ENCODE peak calls at places on chromosomes 6 and 20, in six cellular contexts. One of them, this sample, is unnamed.

GRCh38 chr6:9397981-9398559 is 962.7 kb upstream of the SLC35B3 start:
- DNase-seq in lower lobe of right lung: peak
- DNase-seq in effector memory CD4-positive, alpha-beta T cell: no peak
- DNase-seq in DND-41: no peak
- DNase-seq in PC-3: peak
- DNase-seq in mesenchymal stem cell: no peak
- DNase-seq in this sample: no peak

GRCh38 chr6:81682238-81682795 is 70.2 kb downstream of the TENT5A start:
- DNase-seq in effector memory CD4-positive, alpha-beta T cell: no peak
- DNase-seq in DND-41: no peak
- DNase-seq in PC-3: peak
- DNase-seq in mesenchymal stem cell: no peak
- DNase-seq in lower lobe of right lung: no peak
- DNase-seq in this sample: no peak

GRCh38 chr6:11911535-11911934 is 100.6 kb upstream of the HIVEP1 start:
- DNase-seq in DND-41: no peak
- DNase-seq in mesenchymal stem cell: no peak
- DNase-seq in effector memory CD4-positive, alpha-beta T cell: no peak
- DNase-seq in lower lobe of right lung: no peak
- DNase-seq in PC-3: no peak
- DNase-seq in this sample: no peak

GRCh38 chr20:6783752-6784725 is 16.6 kb downstream of the BMP2 start:
- DNase-seq in DND-41: no peak
- DNase-seq in effector memory CD4-positive, alpha-beta T cell: no peak
- DNase-seq in mesenchymal stem cell: peak
- DNase-seq in lower lobe of right lung: no peak
- DNase-seq in PC-3: no peak
- DNase-seq in this sample: no peak

GRCh38 chr6:18216411-18216810 is 47.9 kb downstream of the DEK start:
- DNase-seq in mesenchymal stem cell: peak
- DNase-seq in effector memory CD4-positive, alpha-beta T cell: no peak
- DNase-seq in lower lobe of right lung: no peak
- DNase-seq in DND-41: no peak
- DNase-seq in PC-3: peak
- DNase-seq in this sample: no peak

GRCh38 chr6:4388675-4389074 is 253.3 kb upstream of the ECI2 start:
- DNase-seq in PC-3: no peak
- DNase-seq in mesenchymal stem cell: peak
- DNase-seq in effector memory CD4-positive, alpha-beta T cell: no peak
- DNase-seq in lower lobe of right lung: no peak
- DNase-seq in DND-41: no peak
- DNase-seq in this sample: no peak

GRCh38 chr6:168671028-168671862 is 230.3 kb downstream of the SMOC2 start:
- DNase-seq in lower lobe of right lung: no peak
- DNase-seq in DND-41: no peak
- DNase-seq in effector memory CD4-positive, alpha-beta T cell: no peak
- DNase-seq in PC-3: no peak
- DNase-seq in mesenchymal stem cell: no peak
- DNase-seq in this sample: no peak

GRCh38 chr6:46393940-46394337 is 97.3 kb downstream of the RCAN2 start:
- DNase-seq in mesenchymal stem cell: no peak
- DNase-seq in DND-41: no peak
- DNase-seq in PC-3: no peak
- DNase-seq in effector memory CD4-positive, alpha-beta T cell: no peak
- DNase-seq in lower lobe of right lung: no peak
- DNase-seq in this sample: no peak

GRCh38 chr6:46794068-46794467 is 879 bp downstream of the MEP1A start:
- DNase-seq in effector memory CD4-positive, alpha-beta T cell: no peak
- DNase-seq in lower lobe of right lung: no peak
- DNase-seq in mesenchymal stem cell: peak
- DNase-seq in PC-3: peak
- DNase-seq in DND-41: no peak
- DNase-seq in this sample: no peak

GRCh38 chr6:34246563-34247391 is 2.0 kb downstream of the SMIM29 start:
- DNase-seq in PC-3: peak
- DNase-seq in lower lobe of right lung: peak
- DNase-seq in DND-41: peak
- DNase-seq in effector memory CD4-positive, alpha-beta T cell: no peak
- DNase-seq in mesenchymal stem cell: peak
- DNase-seq in this sample: peak

GRCh38 chr6:10531942-10532341 is 10.8 kb downstream of the GCNT2 start:
- DNase-seq in DND-41: no peak
- DNase-seq in effector memory CD4-positive, alpha-beta T cell: no peak
- DNase-seq in PC-3: no peak
- DNase-seq in mesenchymal stem cell: no peak
- DNase-seq in lower lobe of right lung: no peak
- DNase-seq in this sample: no peak

GRCh38 chr20:4244700-4245485 is 229.5 kb upstream of the RNF24 start:
- DNase-seq in DND-41: no peak
- DNase-seq in mesenchymal stem cell: peak
- DNase-seq in PC-3: no peak
- DNase-seq in lower lobe of right lung: no peak
- DNase-seq in effector memory CD4-positive, alpha-beta T cell: no peak
- DNase-seq in this sample: no peak

DNA sequence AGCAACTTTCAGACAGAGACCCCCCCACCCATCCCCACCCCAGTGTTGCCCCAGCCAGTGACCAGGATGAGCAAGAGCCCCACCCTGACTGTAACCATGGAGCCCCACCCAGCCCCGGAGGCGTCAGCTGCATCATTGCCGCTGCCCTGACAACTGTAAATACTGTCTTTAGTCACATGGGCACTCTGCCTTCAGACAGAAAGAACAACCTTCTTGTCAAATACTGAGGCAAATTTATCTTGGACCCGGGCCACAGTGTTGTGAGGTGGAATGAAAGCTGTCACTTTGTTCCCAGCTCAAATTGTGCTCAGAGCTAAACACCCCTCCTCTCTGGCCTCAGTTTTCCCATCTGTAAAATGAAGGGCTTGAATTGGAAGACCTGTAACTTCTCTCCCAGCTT is 23.8 kb downstream of the MOCS3 start:
- DNase-seq in lower lobe of right lung: peak
- DNase-seq in DND-41: no peak
- DNase-seq in effector memory CD4-positive, alpha-beta T cell: no peak
- DNase-seq in PC-3: peak
- DNase-seq in mesenchymal stem cell: peak
- DNase-seq in this sample: no peak
- H3K27ac ChIP-seq in lower lobe of right lung: no peak
- H3K27ac ChIP-seq in DND-41: no peak
- H3K27ac ChIP-seq in effector memory CD4-positive, alpha-beta T cell: no peak
- H3K27ac ChIP-seq in PC-3: peak
- H3K27ac ChIP-seq in mesenchymal stem cell: no peak
- H3K27ac ChIP-seq in this sample: no peak

DNA sequence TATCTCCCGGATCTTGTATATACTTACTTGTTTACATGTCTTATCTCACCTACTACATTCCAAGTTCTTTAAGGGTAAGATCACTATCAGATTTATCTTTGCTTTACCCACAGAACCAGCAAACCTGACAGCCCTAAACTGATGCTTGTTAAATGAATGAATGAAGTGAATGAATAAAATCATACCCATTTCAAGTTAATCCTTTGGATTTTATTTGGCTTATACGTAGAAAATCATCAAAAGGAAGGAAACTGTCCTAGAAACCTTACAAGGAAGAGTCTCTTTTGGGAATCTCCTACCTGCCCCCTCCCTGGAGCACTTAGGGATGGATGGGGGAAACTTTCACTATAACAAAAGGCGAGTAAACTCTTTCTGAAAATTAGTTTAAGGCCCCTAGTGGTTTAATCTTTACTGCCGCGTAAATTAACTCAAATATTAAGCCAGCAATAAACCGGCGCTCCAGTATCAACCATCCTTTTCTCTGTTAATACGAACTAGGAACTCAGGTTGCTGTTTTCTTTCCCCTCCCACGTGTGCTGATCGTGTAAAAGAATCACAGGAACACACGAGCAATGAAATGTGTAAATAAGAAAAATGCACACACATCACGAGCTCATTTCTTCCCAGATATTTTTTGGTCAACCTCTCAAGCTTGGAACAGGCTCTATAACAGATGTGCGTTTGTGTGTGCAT is 1.2 kb upstream of the UTRN start:
- DNase-seq in PC-3: peak
- DNase-seq in lower lobe of right lung: no peak
- DNase-seq in effector memory CD4-positive, alpha-beta T cell: no peak
- DNase-seq in mesenchymal stem cell: peak
- DNase-seq in DND-41: no peak
- DNase-seq in this sample: no peak
- H3K27ac ChIP-seq in PC-3: peak
- H3K27ac ChIP-seq in lower lobe of right lung: peak
- H3K27ac ChIP-seq in effector memory CD4-positive, alpha-beta T cell: no peak
- H3K27ac ChIP-seq in mesenchymal stem cell: peak
- H3K27ac ChIP-seq in DND-41: peak
- H3K27ac ChIP-seq in this sample: no peak

GRCh38 chr6:6723316-6723715 is 134.8 kb downstream of the LY86 start:
- DNase-seq in lower lobe of right lung: no peak
- DNase-seq in PC-3: no peak
- DNase-seq in mesenchymal stem cell: no peak
- DNase-seq in DND-41: no peak
- DNase-seq in effector memory CD4-positive, alpha-beta T cell: no peak
- DNase-seq in this sample: no peak
- H3K27ac ChIP-seq in lower lobe of right lung: peak
- H3K27ac ChIP-seq in PC-3: peak
- H3K27ac ChIP-seq in mesenchymal stem cell: no peak
- H3K27ac ChIP-seq in DND-41: peak
- H3K27ac ChIP-seq in effector memory CD4-positive, alpha-beta T cell: no peak
- H3K27ac ChIP-seq in this sample: no peak

GRCh38 chr20:24633521-24633920 is 164.1 kb downstream of the SYNDIG1 start:
- DNase-seq in PC-3: no peak
- DNase-seq in DND-41: no peak
- DNase-seq in mesenchymal stem cell: no peak
- DNase-seq in effector memory CD4-positive, alpha-beta T cell: no peak
- DNase-seq in lower lobe of right lung: no peak
- DNase-seq in this sample: no peak
- H3K27ac ChIP-seq in PC-3: no peak
- H3K27ac ChIP-seq in DND-41: no peak
- H3K27ac ChIP-seq in mesenchymal stem cell: no peak
- H3K27ac ChIP-seq in effector memory CD4-positive, alpha-beta T cell: no peak
- H3K27ac ChIP-seq in lower lobe of right lung: no peak
- H3K27ac ChIP-seq in this sample: no peak

GRCh38 chr6:53059648-53060589 is 5.3 kb upstream of the FBXO9 start:
- DNase-seq in DND-41: no peak
- DNase-seq in mesenchymal stem cell: no peak
- DNase-seq in PC-3: no peak
- DNase-seq in lower lobe of right lung: no peak
- DNase-seq in effector memory CD4-positive, alpha-beta T cell: no peak
- DNase-seq in this sample: no peak
- H3K27ac ChIP-seq in DND-41: peak
- H3K27ac ChIP-seq in mesenchymal stem cell: no peak
- H3K27ac ChIP-seq in PC-3: no peak
- H3K27ac ChIP-seq in lower lobe of right lung: no peak
- H3K27ac ChIP-seq in effector memory CD4-positive, alpha-beta T cell: no peak
- H3K27ac ChIP-seq in this sample: no peak

GRCh38 chr6:100465701-100466409 is 1.1 kb upstream of the SIM1 start:
- DNase-seq in PC-3: no peak
- DNase-seq in DND-41: no peak
- DNase-seq in lower lobe of right lung: no peak
- DNase-seq in mesenchymal stem cell: peak
- DNase-seq in effector memory CD4-positive, alpha-beta T cell: no peak
- DNase-seq in this sample: no peak
- H3K27ac ChIP-seq in PC-3: no peak
- H3K27ac ChIP-seq in DND-41: no peak
- H3K27ac ChIP-seq in lower lobe of right lung: no peak
- H3K27ac ChIP-seq in mesenchymal stem cell: no peak
- H3K27ac ChIP-seq in effector memory CD4-positive, alpha-beta T cell: no peak
- H3K27ac ChIP-seq in this sample: no peak

GRCh38 chr6:26556263-26557070 is 18.3 kb downstream of the HMGN4 start:
- DNase-seq in PC-3: peak
- DNase-seq in DND-41: peak
- DNase-seq in lower lobe of right lung: no peak
- DNase-seq in mesenchymal stem cell: peak
- DNase-seq in effector memory CD4-positive, alpha-beta T cell: no peak
- DNase-seq in this sample: peak
- H3K27ac ChIP-seq in PC-3: no peak
- H3K27ac ChIP-seq in DND-41: no peak
- H3K27ac ChIP-seq in lower lobe of right lung: no peak
- H3K27ac ChIP-seq in mesenchymal stem cell: peak
- H3K27ac ChIP-seq in effector memory CD4-positive, alpha-beta T cell: no peak
- H3K27ac ChIP-seq in this sample: no peak

DNA sequence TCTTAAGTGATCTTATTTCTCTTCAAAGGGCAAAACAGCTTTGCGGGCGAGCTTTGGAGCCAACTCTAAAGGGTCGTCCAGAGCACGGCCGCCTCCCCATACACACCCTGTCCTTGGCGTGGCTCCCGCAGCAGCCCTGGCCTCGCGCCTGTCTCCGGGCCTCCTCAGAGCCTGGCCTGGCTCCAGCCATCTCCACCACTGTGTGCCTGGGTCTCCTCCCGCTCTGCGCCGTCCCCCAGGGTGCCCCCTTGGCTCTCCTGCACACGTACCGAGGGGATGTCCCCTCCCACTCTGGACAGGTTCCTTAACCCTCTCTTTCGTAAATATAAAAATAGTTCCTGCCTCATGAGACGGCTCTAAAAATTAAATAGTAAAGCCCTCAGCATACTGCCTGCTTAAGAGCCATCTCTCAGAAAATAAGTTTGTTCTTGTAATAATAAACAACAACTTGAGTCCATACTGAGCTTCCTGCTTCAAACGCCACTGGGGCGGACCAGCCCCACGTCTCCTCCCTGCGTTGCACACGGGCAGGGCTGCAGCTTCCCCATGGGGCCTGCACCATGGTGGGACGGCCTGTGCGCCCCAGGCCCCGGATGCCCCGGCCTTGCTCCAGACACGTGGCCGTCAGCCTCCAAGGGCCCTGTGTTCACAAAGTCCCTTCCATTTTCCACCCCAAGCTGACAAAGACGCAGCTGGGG is 226.2 kb downstream of the TTLL2 start:
- DNase-seq in mesenchymal stem cell: no peak
- DNase-seq in PC-3: no peak
- DNase-seq in effector memory CD4-positive, alpha-beta T cell: no peak
- DNase-seq in lower lobe of right lung: peak
- DNase-seq in DND-41: no peak
- DNase-seq in this sample: no peak
- H3K27ac ChIP-seq in mesenchymal stem cell: no peak
- H3K27ac ChIP-seq in PC-3: no peak
- H3K27ac ChIP-seq in effector memory CD4-positive, alpha-beta T cell: no peak
- H3K27ac ChIP-seq in lower lobe of right lung: peak
- H3K27ac ChIP-seq in DND-41: no peak
- H3K27ac ChIP-seq in this sample: no peak

GRCh38 chr20:9200620-9201019 is 131.7 kb downstream of the PLCB4 start:
- DNase-seq in DND-41: no peak
- DNase-seq in lower lobe of right lung: no peak
- DNase-seq in PC-3: peak
- DNase-seq in mesenchymal stem cell: peak
- DNase-seq in effector memory CD4-positive, alpha-beta T cell: no peak
- DNase-seq in this sample: no peak
- H3K27ac ChIP-seq in DND-41: no peak
- H3K27ac ChIP-seq in lower lobe of right lung: no peak
- H3K27ac ChIP-seq in PC-3: peak
- H3K27ac ChIP-seq in mesenchymal stem cell: no peak
- H3K27ac ChIP-seq in effector memory CD4-positive, alpha-beta T cell: no peak
- H3K27ac ChIP-seq in this sample: no peak

This sample was measured in CD4-positive, alpha-beta memory T cell.